ENCODE peak calls at places on chromosomes 2 and 18, in four cellular contexts. B is Kasumi-1; G is stimulated activated CD4-positive, alpha-beta T cell treated with anti-CD3 and anti-CD28 coated beads, Interleukin-4, amount 100 ng/mL, for 4 hours; J is activated effector memory CD4-positive, alpha-beta T cell treated with anti-CD3 and anti-CD28 coated beads, Interleukin-2, amount 50 U/mL, for 16 hours. I is an unnamed sample.

GRCh38 chr2:232876071-232876977 is 6.3 kb downstream of the SNORC start:
- DNase-seq in J (peak; percentile 74), G (peak; percentile 36), B (no peak), I (peak; percentile 59)

GRCh38 chr2:134668821-134669220 is 50.0 kb downstream of the TMEM163 start:
- DNase-seq in B (no peak), G (no peak), J (peak; percentile 70), I (no peak)

GRCh38 chr2:167335627-167336026 is 447.3 kb downstream of the XIRP2 start:
- DNase-seq in J (no peak), G (no peak), B (no peak), I (no peak)

GRCh38 chr2:28661589-28662001 is 90.0 kb upstream of the PPP1CB start:
- DNase-seq in G (no peak), J (no peak), B (no peak), I (no peak)

GRCh38 chr2:120863661-120864320 is 128.1 kb downstream of the GLI2 start:
- DNase-seq in G (no peak), B (no peak), J (no peak), I (peak; percentile 60)

GRCh38 chr18:52652451-52652850 is 312.5 kb downstream of the DCC start:
- DNase-seq in J (no peak), B (no peak), G (no peak), I (no peak)

GRCh38 chr2:42974303-42974696 is 181.9 kb upstream of the HAAO start:
- DNase-seq in J (peak; percentile 12), B (no peak), G (no peak), I (peak; percentile 51)

GRCh38 chr2:121717529-121717928 is 19.1 kb downstream of the NIFK start:
- DNase-seq in B (no peak), G (no peak), J (peak; percentile 22), I (no peak)

GRCh38 chr2:228426502-228427216 is 245.2 kb upstream of the SPHKAP start:
- DNase-seq in B (no peak), J (no peak), G (no peak), I (no peak)

GRCh38 chr2:205376071-205376470 is 306.2 kb upstream of the NRP2 start:
- DNase-seq in B (no peak), J (no peak), G (no peak), I (no peak)

GRCh38 chr18:62919109-62919838 is 203.9 kb downstream of the PHLPP1 start:
- DNase-seq in G (no peak), B (no peak), J (no peak), I (no peak)

GRCh38 chr2:76731157-76731556 is 791.0 kb downstream of the LRRTM4 start:
- DNase-seq in B (no peak), J (no peak), G (no peak), I (no peak)

GRCh38 chr2:211033765-211034164 is 477.4 kb downstream of the CPS1 start:
- DNase-seq in B (peak; percentile 0), G (no peak), J (no peak), I (no peak)

GRCh38 chr2:16813593-16813992 is 148.0 kb upstream of the CYRIA start:
- DNase-seq in J (no peak), B (no peak), G (no peak), I (no peak)

GRCh38 chr2:68052717-68053422 is 9.9 kb downstream of the C1D start:
- DNase-seq in J (no peak), G (no peak), B (no peak), I (no peak)

GRCh38 chr2:212894026-212894425 is 257.4 kb downstream of the IKZF2 start:
- DNase-seq in J (no peak), B (no peak), G (no peak), I (no peak)

GRCh38 chr2:222296311-222296736 is 2.5 kb downstream of the PAX3 start:
- DNase-seq in B (no peak), G (no peak), J (no peak), I (no peak)

GRCh38 chr2:45177870-45178269 is 168.6 kb upstream of the SIX2 start:
- DNase-seq in J (no peak), G (no peak), B (no peak), I (no peak)

GRCh38 chr2:86035883-86036789 is 69.5 kb downstream of the POLR1A start:
- DNase-seq in J (peak; percentile 82), G (no peak), B (peak; percentile 94), I (peak; percentile 89)

GRCh38 chr2:237632991-237633629 is 5.7 kb downstream of the LRRFIP1 start:
- DNase-seq in G (no peak), B (no peak), J (no peak), I (no peak)

GRCh38 chr2:21519821-21520220 is 396.1 kb downstream of the TDRD15 start:
- DNase-seq in G (no peak), B (no peak), J (no peak), I (no peak)

GRCh38 chr2:23689891-23690290 is 237.0 kb downstream of the ATAD2B start:
- DNase-seq in J (no peak), G (no peak), B (no peak), I (no peak)

GRCh38 chr2:72115361-72116080 is 32.1 kb downstream of the CYP26B1 start:
- DNase-seq in G (no peak), B (no peak), J (no peak), I (no peak)

GRCh38 chr2:131580187-131580586 is 52.5 kb downstream of the CCDC74A start:
- DNase-seq in G (no peak), J (no peak), B (no peak), I (no peak)